ENCODE peak calls at places on chromosomes 11 and 22, in eight cellular contexts. H is DMS79; E is T follicular helper cell; S is NCI-H446 treated with DMSO at 0.1 percent for 48 hours; G is GM12865; W is stomach; J is stimulated activated naive CD4-positive, alpha-beta T cell; D is activated CD4-positive, CD25-positive, alpha-beta regulatory T cell. F is an unnamed sample.

GRCh38 chr11:97738751-97739150 is 1282.0 kb upstream of the CNTN5 start:
- DNase-seq in H (no peak), E (no peak), S (no peak), G (no peak), W (no peak), J (no peak), D (no peak), F (no peak)

GRCh38 chr22:27407369-27407985 is 394.1 kb downstream of the MN1 start:
- DNase-seq in H (no peak), E (no peak), S (no peak), G (no peak), W (no peak), J (no peak), D (no peak), F (peak; percentile 64)

GRCh38 chr11:96309001-96309642 is 33.9 kb downstream of the MAML2 start:
- DNase-seq in H (no peak), E (no peak), S (no peak), G (no peak), W (no peak), J (no peak), D (no peak), F (no peak)

GRCh38 chr11:58525037-58525614 is 17.2 kb upstream of the OR5B21 start:
- DNase-seq in H (no peak), E (peak; percentile 27), S (no peak), G (peak; percentile 81), W (no peak), J (no peak), D (no peak), F (no peak)

GRCh38 chr11:66268953-66269906 is 791 bp downstream of the RAB1B start:
- DNase-seq in H (no peak), E (no peak), S (no peak), G (peak; percentile 34), W (no peak), J (no peak), D (no peak), F (peak; percentile 89)

GRCh38 chr11:4539603-4540219 is 5.3 kb upstream of the OR52M1 start:
- DNase-seq in H (no peak), E (peak; percentile 20), S (no peak), G (peak; percentile 32), W (peak; percentile 73), J (peak; percentile 9), D (no peak), F (peak; percentile 46)

GRCh38 chr11:14905104-14906033 is 13.3 kb upstream of the CYP2R1 start:
- DNase-seq in H (no peak), E (peak; percentile 67), S (no peak), G (peak; percentile 90), W (peak; percentile 43), J (peak; percentile 67), D (peak; percentile 28), F (peak; percentile 86)

GRCh38 chr11:81963018-81963417 is 770.6 kb downstream of the FAM181B start:
- DNase-seq in H (no peak), E (no peak), S (no peak), G (no peak), W (no peak), J (no peak), D (no peak), F (no peak)

GRCh38 chr22:26624788-26625187 is 3.0 kb downstream of the CRYBA4 start:
- DNase-seq in H (no peak), E (no peak), S (no peak), G (no peak), W (no peak), J (no peak), D (no peak), F (peak; percentile 24)

GRCh38 chr11:79488286-79488685 is 47.5 kb upstream of the TENM4 start:
- DNase-seq in H (no peak), E (no peak), S (no peak), G (no peak), W (no peak), J (no peak), D (no peak), F (no peak)

GRCh38 chr11:118618115-118618990 is 10.9 kb downstream of the PHLDB1 start:
- DNase-seq in H (peak; percentile 66), E (no peak), S (peak; percentile 95), G (no peak), W (peak; percentile 44), J (no peak), D (no peak), F (no peak)

GRCh38 chr11:46116007-46116711 is 5.1 kb downstream of the PHF21A start:
- DNase-seq in H (no peak), E (no peak), S (no peak), G (peak; percentile 55), W (no peak), J (no peak), D (no peak), F (no peak)

GRCh38 chr22:25201557-25202273 is 2.1 kb downstream of the CRYBB3 start:
- DNase-seq in H (no peak), E (no peak), S (no peak), G (no peak), W (no peak), J (no peak), D (no peak), F (no peak)

GRCh38 chr11:6472934-6473333 is 807 bp downstream of the TRIM3 start:
- DNase-seq in H (no peak), E (no peak), S (no peak), G (no peak), W (no peak), J (no peak), D (no peak), F (no peak)

GRCh38 chr11:60924906-60925684 is 835 bp downstream of the TMEM132A start:
- DNase-seq in H (no peak), E (no peak), S (no peak), G (no peak), W (no peak), J (no peak), D (no peak), F (peak; percentile 83)

GRCh38 chr11:61132646-61133045 is 28.6 kb downstream of the VPS37C start:
- DNase-seq in H (no peak), E (no peak), S (no peak), G (no peak), W (no peak), J (no peak), D (no peak), F (no peak)

GRCh38 chr22:36201630-36202312 is at the start of gene APOL4:
- DNase-seq in H (no peak), E (no peak), S (peak; percentile 56), G (no peak), W (peak; percentile 70), J (no peak), D (no peak), F (no peak)

GRCh38 chr11:132886335-132886734 is 646.0 kb downstream of the OPCML start:
- DNase-seq in H (no peak), E (no peak), S (no peak), G (no peak), W (no peak), J (no peak), D (no peak), F (no peak)

GRCh38 chr11:70054020-70054419 is 24.1 kb upstream of the ANO1 start:
- DNase-seq in H (no peak), E (no peak), S (no peak), G (no peak), W (no peak), J (no peak), D (no peak), F (no peak)

GRCh38 chr11:66970371-66970807 is 4.7 kb upstream of the C11orf86 start:
- DNase-seq in H (no peak), E (no peak), S (no peak), G (no peak), W (no peak), J (no peak), D (no peak), F (no peak)